ENCODE peak calls at places on chromosomes 7 and 10, in eight cellular contexts. One of them, this sample, is unnamed.

GRCh38 chr10:132987671-132988571 is 45.6 kb upstream of the CFAP46 start:
- DNase-seq in ascending aorta: no peak
- DNase-seq in B cell: no peak
- DNase-seq in HT1080: peak; percentile 83
- DNase-seq in mucosa of gallbladder: peak; percentile 19
- DNase-seq in cardiac muscle cell: peak; percentile 90
- DNase-seq in HT-29: no peak
- DNase-seq in NCI-H1092: no peak
- DNase-seq in this sample: no peak

GRCh38 chr7:1290262-1291039 is 57.8 kb downstream of the UNCX start:
- DNase-seq in cardiac muscle cell: peak; percentile 37
- DNase-seq in HT-29: no peak
- DNase-seq in HT1080: no peak
- DNase-seq in ascending aorta: no peak
- DNase-seq in B cell: no peak
- DNase-seq in mucosa of gallbladder: no peak
- DNase-seq in NCI-H1092: peak; percentile 46
- DNase-seq in this sample: peak; percentile 46

GRCh38 chr7:141511370-141512335 is 39.6 kb upstream of the AGK start:
- DNase-seq in ascending aorta: no peak
- DNase-seq in B cell: no peak
- DNase-seq in NCI-H1092: no peak
- DNase-seq in cardiac muscle cell: no peak
- DNase-seq in HT1080: no peak
- DNase-seq in HT-29: no peak
- DNase-seq in mucosa of gallbladder: no peak
- DNase-seq in this sample: no peak

GRCh38 chr10:89563861-89564478 is 28.6 kb upstream of the SLC16A12 start:
- DNase-seq in cardiac muscle cell: peak; percentile 64
- DNase-seq in HT-29: peak; percentile 79
- DNase-seq in mucosa of gallbladder: no peak
- DNase-seq in HT1080: peak; percentile 56
- DNase-seq in B cell: peak; percentile 59
- DNase-seq in NCI-H1092: no peak
- DNase-seq in ascending aorta: no peak
- DNase-seq in this sample: peak; percentile 47

GRCh38 chr7:2802082-2802481 is 42.0 kb downstream of the GNA12 start:
- DNase-seq in NCI-H1092: no peak
- DNase-seq in HT-29: peak; percentile 9
- DNase-seq in B cell: no peak
- DNase-seq in mucosa of gallbladder: no peak
- DNase-seq in HT1080: no peak
- DNase-seq in ascending aorta: no peak
- DNase-seq in cardiac muscle cell: no peak
- DNase-seq in this sample: no peak

GRCh38 chr10:106714734-106715368 is 449.7 kb downstream of the SORCS1 start:
- DNase-seq in HT-29: no peak
- DNase-seq in cardiac muscle cell: no peak
- DNase-seq in ascending aorta: no peak
- DNase-seq in B cell: no peak
- DNase-seq in HT1080: no peak
- DNase-seq in mucosa of gallbladder: no peak
- DNase-seq in NCI-H1092: no peak
- DNase-seq in this sample: no peak

GRCh38 chr7:901388-902154 is 25.2 kb downstream of the GET4 start:
- DNase-seq in HT1080: peak; percentile 65
- DNase-seq in HT-29: peak; percentile 97
- DNase-seq in NCI-H1092: peak; percentile 40
- DNase-seq in ascending aorta: no peak
- DNase-seq in cardiac muscle cell: peak; percentile 90
- DNase-seq in mucosa of gallbladder: peak; percentile 89
- DNase-seq in B cell: peak; percentile 51
- DNase-seq in this sample: peak; percentile 81

GRCh38 chr10:36263871-36264270 is 621.8 kb upstream of the FZD8 start:
- DNase-seq in cardiac muscle cell: no peak
- DNase-seq in ascending aorta: no peak
- DNase-seq in NCI-H1092: no peak
- DNase-seq in HT1080: peak; percentile 15
- DNase-seq in B cell: no peak
- DNase-seq in mucosa of gallbladder: no peak
- DNase-seq in HT-29: no peak
- DNase-seq in this sample: no peak

GRCh38 chr7:143882611-143883078 is 19.3 kb downstream of the TCAF1 start:
- DNase-seq in ascending aorta: no peak
- DNase-seq in HT-29: no peak
- DNase-seq in cardiac muscle cell: peak; percentile 76
- DNase-seq in B cell: no peak
- DNase-seq in NCI-H1092: peak; percentile 93
- DNase-seq in HT1080: no peak
- DNase-seq in mucosa of gallbladder: peak; percentile 45
- DNase-seq in this sample: peak; percentile 91

GRCh38 chr7:55129409-55130078 is 110.7 kb downstream of the EGFR start:
- DNase-seq in cardiac muscle cell: peak; percentile 68
- DNase-seq in ascending aorta: no peak
- DNase-seq in HT1080: peak; percentile 79
- DNase-seq in mucosa of gallbladder: no peak
- DNase-seq in HT-29: no peak
- DNase-seq in B cell: no peak
- DNase-seq in NCI-H1092: no peak
- DNase-seq in this sample: no peak

GRCh38 chr10:5565205-5565545 is 40.4 kb downstream of the CALML3 start:
- DNase-seq in HT1080: no peak
- DNase-seq in B cell: no peak
- DNase-seq in cardiac muscle cell: no peak
- DNase-seq in HT-29: no peak
- DNase-seq in NCI-H1092: no peak
- DNase-seq in ascending aorta: peak; percentile 55
- DNase-seq in mucosa of gallbladder: no peak
- DNase-seq in this sample: no peak

GRCh38 chr10:48456361-48456804 is 148.5 kb downstream of the ARHGAP22 start:
- DNase-seq in ascending aorta: no peak
- DNase-seq in B cell: peak; percentile 37
- DNase-seq in HT1080: no peak
- DNase-seq in mucosa of gallbladder: peak; percentile 52
- DNase-seq in NCI-H1092: no peak
- DNase-seq in cardiac muscle cell: peak; percentile 67
- DNase-seq in HT-29: no peak
- DNase-seq in this sample: no peak

GRCh38 chr10:88763441-88763840 is 3.6 kb downstream of the LIPN start:
- DNase-seq in NCI-H1092: no peak
- DNase-seq in cardiac muscle cell: no peak
- DNase-seq in HT-29: no peak
- DNase-seq in ascending aorta: no peak
- DNase-seq in B cell: no peak
- DNase-seq in mucosa of gallbladder: no peak
- DNase-seq in HT1080: no peak
- DNase-seq in this sample: no peak

GRCh38 chr7:92949748-92950147 is 113.4 kb upstream of the CDK6 start:
- DNase-seq in B cell: no peak
- DNase-seq in HT-29: no peak
- DNase-seq in cardiac muscle cell: no peak
- DNase-seq in NCI-H1092: no peak
- DNase-seq in ascending aorta: no peak
- DNase-seq in mucosa of gallbladder: no peak
- DNase-seq in HT1080: no peak
- DNase-seq in this sample: no peak

GRCh38 chr10:110525349-110526260 is 27.9 kb downstream of the DUSP5 start:
- DNase-seq in HT1080: peak; percentile 90
- DNase-seq in mucosa of gallbladder: no peak
- DNase-seq in HT-29: no peak
- DNase-seq in ascending aorta: no peak
- DNase-seq in B cell: no peak
- DNase-seq in cardiac muscle cell: peak; percentile 41
- DNase-seq in NCI-H1092: no peak
- DNase-seq in this sample: no peak

GRCh38 chr10:101060036-101060950 is 1.5 kb upstream of the KAZALD1 start:
- DNase-seq in HT-29: peak; percentile 97
- DNase-seq in ascending aorta: peak; percentile 96
- DNase-seq in B cell: peak; percentile 89
- DNase-seq in HT1080: peak; percentile 92
- DNase-seq in cardiac muscle cell: peak; percentile 94
- DNase-seq in NCI-H1092: peak; percentile 89
- DNase-seq in mucosa of gallbladder: peak; percentile 98
- DNase-seq in this sample: peak; percentile 89

GRCh38 chr7:107882766-107883165 is 8.2 kb upstream of the DLD start:
- DNase-seq in ascending aorta: no peak
- DNase-seq in B cell: no peak
- DNase-seq in HT-29: no peak
- DNase-seq in mucosa of gallbladder: no peak
- DNase-seq in HT1080: no peak
- DNase-seq in NCI-H1092: no peak
- DNase-seq in cardiac muscle cell: no peak
- DNase-seq in this sample: no peak

GRCh38 chr10:53601260-53601875 is 828.8 kb upstream of the MBL2 start:
- DNase-seq in mucosa of gallbladder: no peak
- DNase-seq in cardiac muscle cell: peak; percentile 54
- DNase-seq in B cell: peak; percentile 16
- DNase-seq in HT-29: peak; percentile 50
- DNase-seq in HT1080: peak; percentile 13
- DNase-seq in ascending aorta: no peak
- DNase-seq in NCI-H1092: peak; percentile 0
- DNase-seq in this sample: peak; percentile 26

GRCh38 chr10:5951721-5952407 is 25.5 kb downstream of the IL15RA start:
- DNase-seq in HT1080: no peak
- DNase-seq in B cell: no peak
- DNase-seq in mucosa of gallbladder: no peak
- DNase-seq in ascending aorta: no peak
- DNase-seq in HT-29: no peak
- DNase-seq in cardiac muscle cell: no peak
- DNase-seq in NCI-H1092: no peak
- DNase-seq in this sample: no peak

GRCh38 chr7:91266931-91267557 is 2.8 kb downstream of the FZD1 start:
- DNase-seq in ascending aorta: no peak
- DNase-seq in NCI-H1092: no peak
- DNase-seq in HT1080: no peak
- DNase-seq in cardiac muscle cell: peak; percentile 22
- DNase-seq in B cell: no peak
- DNase-seq in HT-29: no peak
- DNase-seq in mucosa of gallbladder: no peak
- DNase-seq in this sample: no peak

GRCh38 chr7:18019562-18019961 is 8.1 kb downstream of the PRPS1L1 start:
- DNase-seq in HT-29: no peak
- DNase-seq in ascending aorta: no peak
- DNase-seq in NCI-H1092: no peak
- DNase-seq in HT1080: peak; percentile 85
- DNase-seq in B cell: no peak
- DNase-seq in cardiac muscle cell: peak; percentile 84
- DNase-seq in mucosa of gallbladder: no peak
- DNase-seq in this sample: no peak

GRCh38 chr7:138233189-138233588 is 156.9 kb downstream of the AKR1D1 start:
- DNase-seq in mucosa of gallbladder: no peak
- DNase-seq in HT-29: no peak
- DNase-seq in ascending aorta: no peak
- DNase-seq in NCI-H1092: no peak
- DNase-seq in B cell: no peak
- DNase-seq in cardiac muscle cell: no peak
- DNase-seq in HT1080: peak; percentile 21
- DNase-seq in this sample: no peak

GRCh38 chr10:5583525-5584175 is 58.9 kb downstream of the CALML3 start:
- DNase-seq in HT1080: no peak
- DNase-seq in cardiac muscle cell: peak; percentile 50
- DNase-seq in NCI-H1092: peak; percentile 96
- DNase-seq in HT-29: peak; percentile 71
- DNase-seq in mucosa of gallbladder: peak; percentile 31
- DNase-seq in ascending aorta: no peak
- DNase-seq in B cell: peak; percentile 43
- DNase-seq in this sample: peak; percentile 90

GRCh38 chr7:45430397-45430796 is 143.8 kb upstream of the ADCY1 start:
- DNase-seq in cardiac muscle cell: no peak
- DNase-seq in B cell: no peak
- DNase-seq in ascending aorta: no peak
- DNase-seq in HT-29: no peak
- DNase-seq in HT1080: no peak
- DNase-seq in NCI-H1092: no peak
- DNase-seq in mucosa of gallbladder: no peak
- DNase-seq in this sample: no peak

GRCh38 chr7:68020102-68020501 is 1023.5 kb downstream of the TYW1 start:
- DNase-seq in cardiac muscle cell: no peak
- DNase-seq in HT1080: no peak
- DNase-seq in HT-29: no peak
- DNase-seq in mucosa of gallbladder: no peak
- DNase-seq in ascending aorta: no peak
- DNase-seq in NCI-H1092: no peak
- DNase-seq in B cell: no peak
- DNase-seq in this sample: no peak

GRCh38 chr10:107741976-107742375 is 577.5 kb upstream of the SORCS1 start:
- DNase-seq in HT1080: no peak
- DNase-seq in ascending aorta: no peak
- DNase-seq in mucosa of gallbladder: no peak
- DNase-seq in HT-29: no peak
- DNase-seq in B cell: no peak
- DNase-seq in NCI-H1092: no peak
- DNase-seq in cardiac muscle cell: no peak
- DNase-seq in this sample: no peak

GRCh38 chr7:105677803-105678583 is 96.7 kb upstream of the EFCAB10 start:
- DNase-seq in NCI-H1092: no peak
- DNase-seq in HT1080: no peak
- DNase-seq in HT-29: no peak
- DNase-seq in cardiac muscle cell: no peak
- DNase-seq in mucosa of gallbladder: peak; percentile 44
- DNase-seq in ascending aorta: peak; percentile 66
- DNase-seq in B cell: peak; percentile 72
- DNase-seq in this sample: no peak

GRCh38 chr10:127293640-127294039 is 97.2 kb upstream of the INSYN2A start:
- DNase-seq in mucosa of gallbladder: no peak
- DNase-seq in HT-29: no peak
- DNase-seq in cardiac muscle cell: no peak
- DNase-seq in NCI-H1092: no peak
- DNase-seq in B cell: no peak
- DNase-seq in HT1080: peak; percentile 80
- DNase-seq in ascending aorta: no peak
- DNase-seq in this sample: no peak

GRCh38 chr10:69479241-69479730 is 28.0 kb downstream of the TSPAN15 start:
- DNase-seq in cardiac muscle cell: no peak
- DNase-seq in NCI-H1092: peak; percentile 40
- DNase-seq in B cell: no peak
- DNase-seq in HT-29: no peak
- DNase-seq in mucosa of gallbladder: no peak
- DNase-seq in ascending aorta: no peak
- DNase-seq in HT1080: no peak
- DNase-seq in this sample: no peak

GRCh38 chr7:101517304-101517703 is 111.8 kb downstream of the MYL10 start:
- DNase-seq in NCI-H1092: no peak
- DNase-seq in ascending aorta: no peak
- DNase-seq in HT1080: peak; percentile 24
- DNase-seq in cardiac muscle cell: no peak
- DNase-seq in B cell: no peak
- DNase-seq in HT-29: no peak
- DNase-seq in mucosa of gallbladder: no peak
- DNase-seq in this sample: no peak

GRCh38 chr7:133298080-133298479 is 45.2 kb downstream of the EXOC4 start:
- DNase-seq in HT-29: no peak
- DNase-seq in mucosa of gallbladder: no peak
- DNase-seq in B cell: no peak
- DNase-seq in cardiac muscle cell: no peak
- DNase-seq in ascending aorta: no peak
- DNase-seq in NCI-H1092: no peak
- DNase-seq in HT1080: no peak
- DNase-seq in this sample: no peak

GRCh38 chr7:23895666-23896096 is 185.7 kb downstream of the STK31 start:
- DNase-seq in NCI-H1092: no peak
- DNase-seq in HT1080: peak; percentile 62
- DNase-seq in cardiac muscle cell: peak; percentile 38
- DNase-seq in B cell: no peak
- DNase-seq in ascending aorta: no peak
- DNase-seq in HT-29: no peak
- DNase-seq in mucosa of gallbladder: no peak
- DNase-seq in this sample: no peak

GRCh38 chr7:104366390-104366789 is 38.0 kb downstream of the LHFPL3 start:
- DNase-seq in B cell: no peak
- DNase-seq in HT1080: no peak
- DNase-seq in mucosa of gallbladder: no peak
- DNase-seq in NCI-H1092: peak; percentile 54
- DNase-seq in ascending aorta: no peak
- DNase-seq in HT-29: no peak
- DNase-seq in cardiac muscle cell: no peak
- DNase-seq in this sample: no peak

GRCh38 chr10:119537953-119538630 is 4.4 kb downstream of the RGS10 start:
- DNase-seq in mucosa of gallbladder: no peak
- DNase-seq in HT1080: no peak
- DNase-seq in cardiac muscle cell: no peak
- DNase-seq in NCI-H1092: no peak
- DNase-seq in HT-29: no peak
- DNase-seq in B cell: no peak
- DNase-seq in ascending aorta: peak; percentile 41
- DNase-seq in this sample: no peak